ENCODE peak calls at places on chromosomes 12 and 14, in seven cellular contexts. B is coronary artery; V is A549; L is HS-5; Y is ovary; E is natural killer cell; P is stimulated activated CD8-positive, alpha-beta memory T cell treated with anti-CD3 and anti-CD28 coated beads, Interleukin-2, amount 100 ng/mL, for 48 hours. N is an unnamed sample.

GRCh38 chr12:26010293-26010821 is 51.9 kb downstream of the RASSF8 start:
- DNase-seq in B (no peak), V (no peak), L (no peak), Y (no peak), E (no peak), P (no peak), N (no peak)

GRCh38 chr14:36505193-36505815 is 14.7 kb downstream of the NKX2-1 start:
- DNase-seq in B (no peak), V (no peak), L (no peak), Y (no peak), E (no peak), P (no peak), N (no peak)

GRCh38 chr12:4293299-4293941 is 19.9 kb downstream of the CCND2 start:
- DNase-seq in B (no peak), V (no peak), L (no peak), Y (no peak), E (no peak), P (peak), N (no peak)

GRCh38 chr14:102523200-102524025 is 13.8 kb upstream of the ANKRD9 start:
- DNase-seq in B (peak), V (no peak), L (no peak), Y (no peak), E (no peak), P (no peak), N (no peak)

GRCh38 chr12:46217686-46218508 is 50.9 kb downstream of the SLC38A1 start:
- DNase-seq in B (no peak), V (no peak), L (no peak), Y (no peak), E (peak), P (no peak), N (no peak)

GRCh38 chr14:100609331-100609870 is 22.2 kb upstream of the BEGAIN start:
- DNase-seq in B (no peak), V (no peak), L (no peak), Y (no peak), E (no peak), P (no peak), N (no peak)

GRCh38 chr12:65330341-65330740 is 51.9 kb downstream of the MSRB3 start:
- DNase-seq in B (no peak), V (no peak), L (no peak), Y (no peak), E (no peak), P (no peak), N (no peak)

GRCh38 chr14:105529506-105530445 is 3.4 kb downstream of the TMEM121 start:
- DNase-seq in B (peak), V (no peak), L (no peak), Y (no peak), E (no peak), P (no peak), N (no peak)

GRCh38 chr12:77392467-77392866 is 327.1 kb upstream of the E2F7 start:
- DNase-seq in B (no peak), V (no peak), L (no peak), Y (no peak), E (no peak), P (no peak), N (no peak)

GRCh38 chr14:51554339-51554920 is 97.3 kb upstream of the FRMD6 start:
- DNase-seq in B (no peak), V (peak), L (peak), Y (no peak), E (no peak), P (no peak), N (no peak)